ENCODE peak calls at places on chromosomes 4 and X, in nine cellular contexts. W is NCI-H774; T is WERI-Rb-1; J is erythroblast; S is uterus; K is stimulated activated naive CD8-positive, alpha-beta T cell treated with anti-CD3 and anti-CD28 coated beads, Interleukin-15, amount 100 ng/mL, for 72 hours; A is NAMALWA; G is activated gamma-delta T cell treated with Interleukin-2 at 50 U/mL for 16 hours; P is ovary. Y is an unnamed sample.

GRCh38 chr4:184400891-184401290 is 73.5 kb downstream of the IRF2 start:
- DNase-seq in W (no peak), T (no peak), J (no peak), S (no peak), K (no peak), A (no peak), G (no peak), P (no peak), Y (no peak)

GRCh38 chrX:28120076-28120475 is 138.8 kb upstream of the DCAF8L1 start:
- DNase-seq in W (no peak), T (no peak), J (no peak), S (no peak), K (no peak), A (no peak), G (no peak), P (no peak), Y (no peak)

GRCh38 chr4:21768349-21769310 is 179.9 kb downstream of the KCNIP4 start:
- DNase-seq in W (peak), T (no peak), J (peak), S (peak), K (no peak), A (peak), G (no peak), P (no peak), Y (peak)

GRCh38 chrX:87327267-87327666 is 190.3 kb upstream of the KLHL4 start:
- DNase-seq in W (no peak), T (no peak), J (no peak), S (no peak), K (no peak), A (no peak), G (no peak), P (no peak), Y (no peak)

GRCh38 chr4:119679251-119679650 is 50.6 kb upstream of the PDE5A start:
- DNase-seq in W (no peak), T (no peak), J (no peak), S (no peak), K (no peak), A (no peak), G (no peak), P (no peak), Y (no peak)

GRCh38 chrX:643911-644303 is 13.3 kb downstream of the SHOX start:
- DNase-seq in W (no peak), T (no peak), J (no peak), S (no peak), K (no peak), A (no peak), G (no peak), P (no peak), Y (no peak)

GRCh38 chr4:15002659-15003440 is 569 bp downstream of the CPEB2 start:
- DNase-seq in W (peak), T (peak), J (peak), S (peak), K (peak), A (peak), G (peak), P (peak), Y (peak)

GRCh38 chrX:9133426-9133825 is 99.5 kb upstream of the FAM9B start:
- DNase-seq in W (no peak), T (no peak), J (no peak), S (no peak), K (no peak), A (no peak), G (no peak), P (no peak), Y (no peak)

GRCh38 chr4:55545133-55545532 is 1.6 kb downstream of the CLOCK start:
- DNase-seq in W (no peak), T (no peak), J (peak), S (no peak), K (no peak), A (no peak), G (no peak), P (no peak), Y (no peak)

GRCh38 chr4:89906787-89907521 is 12.3 kb downstream of the MMRN1 start:
- DNase-seq in W (no peak), T (no peak), J (no peak), S (no peak), K (no peak), A (no peak), G (no peak), P (no peak), Y (no peak)

GRCh38 chrX:150058728-150059127 is 120.4 kb upstream of the EOLA2 start:
- DNase-seq in W (no peak), T (no peak), J (no peak), S (no peak), K (no peak), A (no peak), G (no peak), P (no peak), Y (no peak)

GRCh38 chrX:64187762-64188150 is 17.8 kb downstream of the AMER1 start:
- DNase-seq in W (no peak), T (no peak), J (no peak), S (no peak), K (no peak), A (no peak), G (no peak), P (no peak), Y (no peak)

GRCh38 chrX:40809210-40809609 is 73.9 kb upstream of the MED14 start:
- DNase-seq in W (no peak), T (peak), J (no peak), S (no peak), K (no peak), A (no peak), G (no peak), P (no peak), Y (no peak)

GRCh38 chr4:67545996-67546356 is 673 bp upstream of the CENPC start:
- DNase-seq in W (peak), T (no peak), J (no peak), S (no peak), K (no peak), A (no peak), G (no peak), P (no peak), Y (no peak)

GRCh38 chrX:29024813-29025342 is 437.6 kb downstream of the IL1RAPL1 start:
- DNase-seq in W (no peak), T (no peak), J (no peak), S (no peak), K (no peak), A (no peak), G (no peak), P (no peak), Y (no peak)

GRCh38 chr4:71870456-71870855 is 86.6 kb upstream of the GC start:
- DNase-seq in W (no peak), T (no peak), J (no peak), S (no peak), K (no peak), A (no peak), G (no peak), P (no peak), Y (no peak)

GRCh38 chr4:100657187-100657586 is 139.4 kb upstream of the EMCN start:
- DNase-seq in W (no peak), T (no peak), J (no peak), S (no peak), K (no peak), A (no peak), G (no peak), P (no peak), Y (no peak)

GRCh38 chr4:32789026-32789608 is 2068.9 kb downstream of the PCDH7 start:
- DNase-seq in W (no peak), T (no peak), J (no peak), S (no peak), K (no peak), A (no peak), G (no peak), P (no peak), Y (no peak)

GRCh38 chrX:318739-319578 is at the start of gene GTPBP6:
- DNase-seq in W (no peak), T (peak), J (no peak), S (peak), K (peak), A (peak), G (peak), P (peak), Y (peak)

GRCh38 chrX:122113896-122114295 is 1066.5 kb downstream of the GLUD2 start:
- DNase-seq in W (no peak), T (no peak), J (no peak), S (no peak), K (no peak), A (no peak), G (no peak), P (no peak), Y (no peak)

GRCh38 chr4:140861359-140862181 is 105.4 kb upstream of the TBC1D9 start:
- DNase-seq in W (peak), T (peak), J (peak), S (peak), K (peak), A (peak), G (peak), P (no peak), Y (peak)

GRCh38 chrX:15447985-15448639 is 45.0 kb downstream of the PIR start:
- DNase-seq in W (no peak), T (no peak), J (no peak), S (no peak), K (no peak), A (no peak), G (no peak), P (no peak), Y (no peak)

GRCh38 chr4:44740201-44740600 is 13.8 kb upstream of the GNPDA2 start:
- DNase-seq in W (no peak), T (no peak), J (no peak), S (no peak), K (no peak), A (no peak), G (no peak), P (no peak), Y (no peak)

GRCh38 chr4:2671267-2671895 is 84.8 kb downstream of the TNIP2 start:
- DNase-seq in W (no peak), T (no peak), J (no peak), S (no peak), K (no peak), A (no peak), G (no peak), P (no peak), Y (no peak)

GRCh38 chr4:163544407-163545038 is 50.0 kb downstream of the TMA16 start:
- DNase-seq in W (peak), T (peak), J (peak), S (peak), K (peak), A (peak), G (peak), P (peak), Y (peak)

GRCh38 chr4:185888676-185889075 is 76.7 kb upstream of the SORBS2 start:
- DNase-seq in W (no peak), T (no peak), J (no peak), S (no peak), K (no peak), A (no peak), G (no peak), P (no peak), Y (no peak)

GRCh38 chr4:33316033-33316432 is 2595.9 kb downstream of the PCDH7 start:
- DNase-seq in W (no peak), T (no peak), J (no peak), S (no peak), K (no peak), A (no peak), G (no peak), P (no peak), Y (no peak)

GRCh38 chrX:122219226-122219625 is 964.9 kb upstream of the GRIA3 start:
- DNase-seq in W (no peak), T (no peak), J (no peak), S (no peak), K (no peak), A (no peak), G (no peak), P (no peak), Y (no peak)

GRCh38 chr4:957581-958313 is 15.6 kb downstream of the DGKQ start:
- DNase-seq in W (no peak), T (no peak), J (no peak), S (peak), K (no peak), A (no peak), G (no peak), P (no peak), Y (no peak)